ENCODE peak calls at places on chromosomes 11 and 22, in nine cellular contexts. F is left ventricle myocardium inferior, P is suprapubic skin, W is breast epithelium, E is cardiac muscle cell, B is stomach, Y is endothelial cell of umbilical vein, G is HL-60, X is upper lobe of right lung. T is an unnamed sample.

GRCh38 chr11:15258433-15259350 is 144.0 kb downstream of the INSC start:
- DNase-seq in F (no peak), X (no peak), Y (no peak), W (no peak), G (no peak), P (no peak), E (peak), B (no peak), T (no peak)

GRCh38 chr11:29656557-29656956 is 360.3 kb downstream of the KCNA4 start:
- DNase-seq in W (no peak), P (no peak), G (no peak), Y (no peak), E (peak), B (no peak), F (no peak), X (no peak), T (no peak)

GRCh38 chr11:69453151-69453550 is 28.3 kb upstream of the LINC01488 start:
- DNase-seq in E (no peak), X (no peak), F (no peak), G (no peak), W (no peak), P (no peak), Y (no peak), B (no peak), T (no peak)

GRCh38 chr22:49094151-49094550 is 733.5 kb downstream of the BRD1 start:
- DNase-seq in E (no peak), F (no peak), X (no peak), Y (no peak), W (no peak), P (no peak), G (no peak), B (no peak), T (peak)

GRCh38 chr22:45502215-45503070 is at the start of gene FBLN1:
- DNase-seq in G (no peak), W (no peak), B (no peak), X (no peak), Y (no peak), P (no peak), F (peak), E (peak), T (no peak)

GRCh38 chr11:121194731-121195596 is 93.9 kb downstream of the TECTA start:
- DNase-seq in E (peak), Y (peak), W (no peak), G (peak), F (no peak), X (no peak), P (no peak), B (peak), T (no peak)

GRCh38 chr11:68683086-68683951 is 1.0 kb upstream of the GAL start:
- DNase-seq in E (no peak), X (peak), G (no peak), Y (no peak), P (peak), F (no peak), B (no peak), W (no peak), T (no peak)

GRCh38 chr11:12727556-12728070 is 53.4 kb downstream of the TEAD1 start:
- DNase-seq in G (no peak), P (no peak), Y (peak), E (no peak), F (no peak), X (no peak), W (no peak), B (no peak), T (no peak)

GRCh38 chr11:101880208-101880607 is 34.6 kb upstream of the CEP126 start:
- DNase-seq in B (no peak), G (no peak), F (no peak), E (peak), Y (peak), P (no peak), X (no peak), W (no peak), T (no peak)

GRCh38 chr11:72930011-72930410 is 115.8 kb downstream of the ATG16L2 start:
- DNase-seq in W (no peak), E (peak), Y (no peak), F (no peak), X (no peak), P (no peak), G (no peak), B (no peak), T (no peak)

GRCh38 chr11:44624761-44625221 is 59.3 kb downstream of the CD82 start:
- DNase-seq in P (no peak), B (peak), E (no peak), X (peak), Y (no peak), F (no peak), W (no peak), G (no peak), T (no peak)

GRCh38 chr22:24333301-24333700 is 62.7 kb downstream of the SPECC1L start:
- DNase-seq in W (no peak), P (no peak), E (no peak), X (no peak), G (no peak), Y (no peak), B (no peak), F (no peak), T (no peak)

GRCh38 chr11:70433526-70433925 is 35.2 kb downstream of the CTTN start:
- DNase-seq in P (no peak), G (no peak), Y (no peak), F (no peak), E (no peak), X (no peak), B (no peak), W (no peak), T (no peak)

GRCh38 chr11:65132988-65133700 is 1.2 kb downstream of the SYVN1 start:
- DNase-seq in E (no peak), G (peak), W (peak), P (no peak), B (peak), X (peak), F (no peak), Y (peak), T (peak)

GRCh38 chr22:19806213-19807160 is 45.9 kb downstream of the TBX1 start:
- DNase-seq in G (no peak), W (peak), F (peak), B (peak), X (peak), E (no peak), Y (peak), P (peak), T (peak)

GRCh38 chr22:46752911-46753310 is 9.5 kb upstream of the TBC1D22A start:
- DNase-seq in E (no peak), W (no peak), P (no peak), Y (no peak), X (no peak), B (no peak), F (no peak), G (no peak), T (no peak)

GRCh38 chr22:35539910-35540599 is 576 bp upstream of the RASD2 start:
- DNase-seq in F (peak), B (peak), X (peak), E (peak), W (no peak), P (no peak), Y (no peak), G (peak), T (peak)

GRCh38 chr11:19723572-19724342 is 11.1 kb downstream of the NAV2 start:
- DNase-seq in P (no peak), W (no peak), B (no peak), G (no peak), Y (peak), X (peak), E (no peak), F (no peak), T (no peak)

GRCh38 chr11:16191852-16192240 is 164.5 kb downstream of the SOX6 start:
- DNase-seq in B (no peak), E (no peak), W (no peak), P (no peak), G (no peak), X (no peak), Y (no peak), F (no peak), T (no peak)

GRCh38 chr11:57339305-57339704 is 1.2 kb downstream of the P2RX3 start:
- DNase-seq in X (no peak), G (no peak), F (no peak), E (no peak), W (no peak), P (no peak), Y (no peak), B (no peak), T (no peak)

GRCh38 chr11:108592591-108593213 is 866 bp downstream of the EXPH5 start:
- DNase-seq in Y (no peak), X (peak), G (no peak), B (peak), W (no peak), F (peak), E (peak), P (no peak), T (peak)

GRCh38 chr11:1517117-1518005 is 30.8 kb upstream of the MOB2 start:
- DNase-seq in G (no peak), B (no peak), P (no peak), F (peak), Y (no peak), W (no peak), X (no peak), E (no peak), T (no peak)

GRCh38 chr11:3163241-3163981 is 1.7 kb downstream of the OSBPL5 start:
- DNase-seq in B (no peak), G (no peak), W (no peak), E (no peak), X (peak), F (peak), Y (no peak), P (no peak), T (peak)

GRCh38 chr11:69076129-69076791 is 27.5 kb downstream of the TPCN2 start:
- DNase-seq in Y (no peak), B (no peak), W (no peak), X (no peak), G (no peak), E (no peak), P (no peak), F (no peak), T (no peak)

GRCh38 chr22:22720201-22720723 is 75.8 kb downstream of the GGTLC2 start:
- DNase-seq in X (no peak), B (no peak), E (no peak), Y (peak), P (no peak), W (no peak), G (peak), F (no peak), T (no peak)

GRCh38 chr11:1157645-1158591 is at the start of gene MUC5AC:
- DNase-seq in G (no peak), B (peak), E (no peak), P (no peak), Y (no peak), F (no peak), W (peak), X (peak), T (no peak)

GRCh38 chr11:32297629-32298028 is 137.7 kb downstream of the WT1 start:
- DNase-seq in P (no peak), G (no peak), F (no peak), Y (peak), W (no peak), E (no peak), X (no peak), B (no peak), T (no peak)

GRCh38 chr11:82996966-82997606 is 74.6 kb downstream of the RAB30 start:
- DNase-seq in E (no peak), G (no peak), X (no peak), P (no peak), B (peak), W (no peak), Y (peak), F (no peak), T (no peak)

GRCh38 chr11:122048401-122048800 is 67.6 kb downstream of the BLID start:
- DNase-seq in G (no peak), W (no peak), E (no peak), Y (peak), P (no peak), F (no peak), X (no peak), B (no peak), T (no peak)

GRCh38 chr11:34189191-34189590 is 83.8 kb downstream of the NAT10 start:
- DNase-seq in E (no peak), G (no peak), W (no peak), X (no peak), P (no peak), B (no peak), Y (no peak), F (no peak), T (no peak)

GRCh38 chr11:21636561-21636960 is 556.3 kb upstream of the ANO5 start:
- DNase-seq in E (no peak), Y (no peak), F (no peak), B (no peak), P (no peak), X (no peak), G (no peak), W (no peak), T (no peak)

GRCh38 chr11:70314730-70315129 is 44.2 kb downstream of the PPFIA1 start:
- DNase-seq in X (no peak), Y (peak), G (peak), W (no peak), P (no peak), E (no peak), B (no peak), F (no peak), T (peak)

GRCh38 chr11:77510095-77510494 is 36.2 kb upstream of the PAK1 start:
- DNase-seq in Y (no peak), F (no peak), E (no peak), B (no peak), G (no peak), W (no peak), X (no peak), P (no peak), T (no peak)

GRCh38 chr22:49354516-49355205 is 473.0 kb downstream of the BRD1 start:
- DNase-seq in G (no peak), W (no peak), X (peak), P (no peak), E (no peak), B (peak), Y (no peak), F (no peak), T (no peak)

GRCh38 chr11:72003776-72004171 is 5.1 kb downstream of the IL18BP start:
- DNase-seq in F (no peak), W (peak), B (no peak), X (no peak), G (no peak), Y (no peak), P (no peak), E (no peak), T (peak)

GRCh38 chr11:20207781-20208621 is 47.7 kb upstream of the DBX1 start:
- DNase-seq in X (peak), W (no peak), E (peak), B (no peak), G (no peak), Y (no peak), P (no peak), F (no peak), T (no peak)

GRCh38 chr11:88174627-88175003 is 628 bp downstream of the RAB38 start:
- DNase-seq in E (no peak), W (peak), G (no peak), P (peak), X (peak), Y (peak), F (peak), B (peak), T (peak)

GRCh38 chr11:88175004-88175706 is at the start of gene RAB38:
- DNase-seq in E (peak), F (peak), B (peak), P (peak), W (peak), Y (no peak), X (peak), G (no peak), T (peak)

GRCh38 chr11:88178211-88178610 is 3.0 kb upstream of the RAB38 start:
- DNase-seq in W (no peak), G (no peak), Y (no peak), P (no peak), E (no peak), X (no peak), F (no peak), B (no peak), T (no peak)

GRCh38 chr11:88179141-88179540 is 3.9 kb upstream of the RAB38 start:
- DNase-seq in E (no peak), F (no peak), G (no peak), Y (no peak), X (no peak), P (no peak), B (no peak), W (no peak), T (no peak)

GRCh38 chr11:88175707-88176066 is 444 bp upstream of the RAB38 start:
- DNase-seq in E (peak), G (no peak), P (no peak), F (no peak), Y (peak), B (no peak), W (no peak), X (no peak), T (no peak)
- H3K4me3 ChIP-seq in E (peak), G (no peak), P (peak), F (peak), Y (no peak), B (peak), W (peak), X (peak), T (peak)

GRCh38 chr11:119371778-119372182 is 9.7 kb downstream of the USP2 start:
- DNase-seq in P (no peak), F (no peak), Y (peak), W (peak), B (no peak), G (no peak), X (peak), E (no peak), T (no peak)
- TF ChIP-seq CTCF in P (no peak), F (peak), Y (peak), W (no peak), B (no peak), G (peak), X (no peak), E (no peak), T (no peak)

GRCh38 chr11:89545701-89546100 is 54.5 kb upstream of the NOX4 start:
- DNase-seq in P (no peak), W (no peak), B (no peak), F (no peak), Y (no peak), E (no peak), G (no peak), X (no peak), T (no peak)
- H3K27ac ChIP-seq in P (no peak), W (no peak), B (no peak), F (no peak), Y (no peak), E (no peak), G (no peak), X (no peak), T (no peak)

DNA sequence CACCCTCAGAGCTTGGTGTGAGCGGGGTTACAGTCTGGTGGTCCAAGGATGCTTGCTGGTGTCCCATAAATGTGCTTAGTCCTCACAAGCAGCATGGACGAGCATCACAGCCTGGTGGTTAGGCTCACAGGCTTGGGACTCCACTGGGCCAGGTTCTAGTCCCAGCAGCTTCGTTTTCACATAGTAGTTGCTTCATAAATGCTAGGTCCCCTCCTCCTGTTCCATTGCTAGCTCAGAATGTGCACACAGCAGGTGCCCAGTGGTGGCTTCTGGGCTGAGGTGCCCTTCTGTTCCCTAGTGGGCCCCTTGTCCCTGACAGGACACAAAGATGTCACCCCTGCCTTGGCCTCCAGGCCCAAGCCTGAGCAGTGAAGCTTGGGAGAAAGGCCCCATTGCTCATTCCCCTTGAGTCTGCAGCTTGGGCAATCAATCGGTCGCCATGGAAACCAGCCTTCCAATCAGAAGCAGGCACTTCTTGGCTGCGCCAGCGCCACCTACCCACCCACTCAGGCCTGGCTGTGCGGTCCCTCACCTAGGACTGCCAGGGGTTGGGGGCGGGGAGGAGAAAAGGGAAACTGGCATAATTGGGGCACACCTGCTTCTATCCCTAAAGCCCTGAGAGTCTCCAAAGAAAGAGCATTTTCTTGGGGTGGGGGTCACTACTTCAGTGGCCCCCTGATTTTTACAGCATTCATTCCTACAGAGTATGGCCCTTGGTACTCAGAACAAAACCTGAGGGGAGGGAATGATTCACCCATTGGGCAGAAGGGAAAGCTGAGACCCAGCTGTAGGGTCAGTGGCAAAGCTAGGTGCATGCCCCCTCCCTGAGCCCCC is 48.1 kb downstream of the CYTH4 start:
- DNase-seq in P (no peak), X (peak), F (no peak), E (peak), B (peak), Y (peak), G (no peak), W (no peak), T (peak)
- H3K4me3 ChIP-seq in P (no peak), X (no peak), F (no peak), E (no peak), B (no peak), Y (no peak), G (no peak), W (no peak), T (no peak)

GRCh38 chr11:95577716-95578460 is 211.7 kb downstream of the FAM76B start:
- DNase-seq in B (no peak), W (no peak), X (no peak), G (no peak), Y (no peak), E (no peak), P (no peak), F (no peak), T (no peak)
- TF ChIP-seq CTCF in B (no peak), W (no peak), X (no peak), G (no peak), Y (no peak), E (no peak), P (no peak), F (no peak), T (no peak)

GRCh38 chr11:116786360-116786759 is 1.5 kb downstream of the ZPR1 start:
- DNase-seq in X (no peak), G (no peak), B (no peak), Y (no peak), W (no peak), P (no peak), E (no peak), F (no peak), T (no peak)

GRCh38 chr11:116787786-116788486 is at the start of gene ZPR1:
- DNase-seq in X (peak), W (peak), P (peak), Y (peak), B (peak), E (peak), F (peak), G (peak), T (peak)

GRCh38 chr11:116788534-116788933 is 711 bp upstream of the ZPR1 start:
- DNase-seq in E (no peak), P (no peak), X (no peak), Y (no peak), B (no peak), G (no peak), F (no peak), W (no peak), T (no peak)

GRCh38 chr11:116786966-116787365 is 857 bp downstream of the ZPR1 start:
- DNase-seq in P (no peak), B (no peak), X (no peak), W (no peak), E (no peak), Y (no peak), F (no peak), G (no peak), T (no peak)

GRCh38 chr11:116787436-116787785 is 412 bp downstream of the ZPR1 start:
- DNase-seq in Y (no peak), W (no peak), F (no peak), E (no peak), G (no peak), X (no peak), B (no peak), P (no peak), T (no peak)
- H3K27ac ChIP-seq in Y (peak), W (peak), F (peak), E (peak), G (peak), X (peak), B (peak), P (peak), T (peak)

GRCh38 chr22:50470491-50470890 is 4.3 kb downstream of the SBF1 start:
- DNase-seq in G (no peak), X (no peak), W (no peak), E (no peak), P (no peak), F (no peak), Y (no peak), B (no peak), T (no peak)
- H3K4me3 ChIP-seq in G (no peak), X (no peak), W (no peak), E (no peak), P (peak), F (no peak), Y (no peak), B (no peak), T (no peak)